ENCODE peak calls at places on chromosome 12, in nine cellular contexts. U is H4; M is left colon; A is cardiac fibroblast; Q is naive thymus-derived CD4-positive, alpha-beta T cell; C is IMR-90; Y is fibroblast of pulmonary artery; G is GM10248; E is foreskin fibroblast. I is an unnamed sample.

GRCh38 chr12:2812290-2813213 is at the start of gene ITFG2:
- DNase-seq in U (peak), M (peak), A (peak), Q (peak), C (peak), Y (peak), G (peak), E (peak), I (peak)

GRCh38 chr12:116093915-116094314 is 183.6 kb downstream of the MED13L start:
- DNase-seq in U (no peak), M (no peak), A (peak), Q (no peak), C (no peak), Y (no peak), G (no peak), E (peak), I (no peak)

GRCh38 chr12:122336015-122336946 is 70.0 kb upstream of the VPS33A start:
- DNase-seq in U (peak), M (peak), A (peak), Q (peak), C (peak), Y (peak), G (peak), E (peak), I (peak)

GRCh38 chr12:97061164-97061563 is 154.1 kb downstream of the NEDD1 start:
- DNase-seq in U (no peak), M (no peak), A (no peak), Q (no peak), C (no peak), Y (no peak), G (no peak), E (no peak), I (no peak)

GRCh38 chr12:52248541-52249035 is 15.5 kb downstream of the KRT7 start:
- DNase-seq in U (no peak), M (no peak), A (no peak), Q (no peak), C (no peak), Y (no peak), G (no peak), E (no peak), I (no peak)

GRCh38 chr12:121050725-121051124 is 11.7 kb upstream of the OASL start:
- DNase-seq in U (no peak), M (no peak), A (peak), Q (no peak), C (peak), Y (no peak), G (no peak), E (peak), I (no peak)

GRCh38 chr12:18139989-18140596 is 50.1 kb upstream of the RERGL start:
- DNase-seq in U (peak), M (no peak), A (peak), Q (no peak), C (peak), Y (peak), G (no peak), E (peak), I (no peak)

GRCh38 chr12:40203060-40203430 is 21.8 kb upstream of the LRRK2 start:
- DNase-seq in U (no peak), M (no peak), A (no peak), Q (no peak), C (no peak), Y (no peak), G (no peak), E (no peak), I (no peak)

GRCh38 chr12:123522164-123522563 is 11.4 kb downstream of the RILPL1 start:
- DNase-seq in U (no peak), M (no peak), A (no peak), Q (no peak), C (no peak), Y (no peak), G (no peak), E (no peak), I (no peak)

GRCh38 chr12:50211392-50212070 is 44.4 kb upstream of the CERS5 start:
- DNase-seq in U (no peak), M (no peak), A (peak), Q (no peak), C (no peak), Y (peak), G (no peak), E (peak), I (no peak)

GRCh38 chr12:121708313-121709063 is 4.1 kb upstream of the TMEM120B start:
- DNase-seq in U (no peak), M (no peak), A (no peak), Q (no peak), C (no peak), Y (no peak), G (no peak), E (no peak), I (no peak)